ENCODE peak calls at places on chromosomes 5 and 9, in six cellular contexts. B, O, E, T, J and D are unnamed samples.

GRCh38 chr5:72486371-72486770 is 20.8 kb downstream of the ZNF366 start:
- DNase-seq in B (no peak), O (peak; percentile 30), E (no peak), T (no peak), J (no peak), D (peak; percentile 45)

GRCh38 chr9:37970301-37971106 is 66.6 kb upstream of the SLC25A51 start:
- DNase-seq in B (no peak), O (no peak), E (no peak), T (no peak), J (peak; percentile 62), D (no peak)

GRCh38 chr9:112884086-112884485 is 6.6 kb downstream of the SLC46A2 start:
- DNase-seq in B (no peak), O (peak; percentile 40), E (no peak), T (no peak), J (peak; percentile 70), D (peak; percentile 50)

GRCh38 chr9:95452176-95452575 is 64.6 kb downstream of the PTCH1 start:
- DNase-seq in B (no peak), O (no peak), E (no peak), T (no peak), J (no peak), D (no peak)

GRCh38 chr9:37424686-37425297 is 2.3 kb downstream of the GRHPR start:
- DNase-seq in B (no peak), O (no peak), E (no peak), T (no peak), J (no peak), D (no peak)

GRCh38 chr9:8282555-8282954 is 483.0 kb upstream of the DMAC1 start:
- DNase-seq in B (peak; percentile 9), O (no peak), E (no peak), T (no peak), J (no peak), D (no peak)

GRCh38 chr5:114449836-114450515 is 88.1 kb downstream of the KCNN2 start:
- DNase-seq in B (peak; percentile 64), O (peak; percentile 87), E (peak; percentile 79), T (peak; percentile 43), J (peak; percentile 70), D (peak; percentile 72)

GRCh38 chr5:171272996-171273970 is 35.8 kb upstream of the TLX3 start:
- DNase-seq in B (peak; percentile 3), O (peak; percentile 16), E (peak; percentile 56), T (peak; percentile 33), J (peak; percentile 82), D (peak; percentile 40)

GRCh38 chr5:111697215-111697614 is 59.8 kb downstream of the NREP start:
- DNase-seq in B (no peak), O (peak; percentile 65), E (no peak), T (no peak), J (peak; percentile 93), D (no peak)

GRCh38 chr5:157518963-157519362 is 56.6 kb downstream of the ADAM19 start:
- DNase-seq in B (no peak), O (no peak), E (no peak), T (no peak), J (no peak), D (no peak)

GRCh38 chr9:114804504-114804903 is 1.3 kb downstream of the TNFSF15 start:
- DNase-seq in B (no peak), O (peak; percentile 95), E (no peak), T (no peak), J (peak; percentile 94), D (peak; percentile 84)

GRCh38 chr9:128702949-128703615 is 779 bp downstream of the PKN3 start:
- DNase-seq in B (peak; percentile 50), O (peak; percentile 33), E (peak; percentile 63), T (no peak), J (no peak), D (no peak)

GRCh38 chr9:70817306-70817705 is 304.1 kb downstream of the TRPM3 start:
- DNase-seq in B (no peak), O (no peak), E (no peak), T (no peak), J (no peak), D (no peak)

GRCh38 chr5:93589348-93589662 is 6.3 kb downstream of the NR2F1 start:
- DNase-seq in B (no peak), O (peak; percentile 19), E (no peak), T (no peak), J (no peak), D (no peak)

GRCh38 chr9:92636627-92637026 is 33.3 kb downstream of the IPPK start:
- DNase-seq in B (no peak), O (no peak), E (peak; percentile 17), T (no peak), J (no peak), D (no peak)

GRCh38 chr5:124706729-124707361 is 39.6 kb downstream of the ZNF608 start:
- DNase-seq in B (no peak), O (peak; percentile 58), E (no peak), T (no peak), J (no peak), D (peak; percentile 58)

GRCh38 chr5:77743181-77743580 is 33.0 kb downstream of the TBCA start:
- DNase-seq in B (no peak), O (no peak), E (no peak), T (no peak), J (no peak), D (peak; percentile 46)

GRCh38 chr5:132256086-132256782 is 1.3 kb upstream of the PDLIM4 start:
- DNase-seq in B (no peak), O (no peak), E (no peak), T (no peak), J (no peak), D (no peak)

GRCh38 chr5:73799401-73799972 is 173.5 kb downstream of the ARHGEF28 start:
- DNase-seq in B (no peak), O (no peak), E (no peak), T (no peak), J (no peak), D (no peak)

GRCh38 chr5:83718936-83719495 is 1.6 kb downstream of the HAPLN1 start:
- DNase-seq in B (no peak), O (peak; percentile 34), E (no peak), T (no peak), J (no peak), D (no peak)

GRCh38 chr9:128702445-128702948 is at the start of gene PKN3:
- DNase-seq in B (peak; percentile 91), O (peak; percentile 82), E (peak; percentile 95), T (peak; percentile 61), J (peak; percentile 92), D (peak; percentile 66)

GRCh38 chr5:62007457-62007856 is 298.5 kb upstream of the KIF2A start:
- DNase-seq in B (no peak), O (no peak), E (no peak), T (no peak), J (no peak), D (no peak)

GRCh38 chr9:132739705-132740310 is 69.5 kb downstream of the GTF3C4 start:
- DNase-seq in B (no peak), O (no peak), E (no peak), T (no peak), J (no peak), D (no peak)

GRCh38 chr9:128149001-128149701 is at the start of gene LCN2:
- DNase-seq in B (no peak), O (no peak), E (peak; percentile 22), T (no peak), J (peak; percentile 43), D (no peak)

GRCh38 chr9:79107911-79108676 is 463.7 kb upstream of the TLE4 start:
- DNase-seq in B (no peak), O (no peak), E (no peak), T (no peak), J (no peak), D (peak; percentile 17)

GRCh38 chr9:79104216-79104615 is 467.5 kb upstream of the TLE4 start:
- DNase-seq in B (no peak), O (no peak), E (no peak), T (no peak), J (no peak), D (no peak)

GRCh38 chr9:79104951-79105350 is 466.8 kb upstream of the TLE4 start:
- DNase-seq in B (no peak), O (no peak), E (no peak), T (no peak), J (no peak), D (no peak)
- H4K91ac ChIP-seq in B (no peak overlapping the region), O (no peak overlapping the region), E (no peak overlapping the region), T (no peak overlapping the region), J (no peak overlapping the region), D (no peak overlapping the region)

GRCh38 chr9:14281136-14281795 is 32.7 kb downstream of the NFIB start:
- DNase-seq in B (no peak), O (peak; percentile 26), E (no peak), T (no peak), J (no peak), D (no peak)

GRCh38 chr9:14283276-14283675 is 30.7 kb downstream of the NFIB start:
- DNase-seq in B (no peak), O (no peak), E (no peak), T (no peak), J (no peak), D (no peak)

GRCh38 chr9:14288433-14288832 is 25.5 kb downstream of the NFIB start:
- DNase-seq in B (no peak), O (no peak), E (no peak), T (no peak), J (no peak), D (no peak)

GRCh38 chr9:14286121-14286520 is 27.8 kb downstream of the NFIB start:
- DNase-seq in B (no peak), O (no peak), E (no peak), T (no peak), J (no peak), D (no peak)
- H4K91ac ChIP-seq in B (no peak overlapping the region), O (no peak overlapping the region), E (no peak overlapping the region), T (no peak overlapping the region), J (no peak overlapping the region), D (no peak overlapping the region)

GRCh38 chr5:122967085-122967484 is 69.4 kb downstream of the PPIC start:
- DNase-seq in B (no peak), O (no peak), E (no peak), T (no peak), J (no peak), D (no peak)

GRCh38 chr5:122959740-122960450 is 76.6 kb downstream of the PPIC start:
- DNase-seq in B (no peak), O (no peak), E (no peak), T (no peak), J (no peak), D (no peak)

GRCh38 chr5:122967625-122968024 is 68.9 kb downstream of the PPIC start:
- DNase-seq in B (no peak), O (no peak), E (no peak), T (no peak), J (no peak), D (no peak)

GRCh38 chr5:122963305-122963704 is 73.2 kb downstream of the PPIC start:
- DNase-seq in B (no peak), O (no peak), E (no peak), T (no peak), J (no peak), D (no peak)

GRCh38 chr5:122965111-122965510 is 71.4 kb downstream of the PPIC start:
- DNase-seq in B (no peak), O (no peak), E (no peak), T (no peak), J (no peak), D (no peak)
- H4K91ac ChIP-seq in B (no peak overlapping the region), O (no peak overlapping the region), E (no peak overlapping the region), T (no peak overlapping the region), J (no peak overlapping the region), D (no peak overlapping the region)

DNA sequence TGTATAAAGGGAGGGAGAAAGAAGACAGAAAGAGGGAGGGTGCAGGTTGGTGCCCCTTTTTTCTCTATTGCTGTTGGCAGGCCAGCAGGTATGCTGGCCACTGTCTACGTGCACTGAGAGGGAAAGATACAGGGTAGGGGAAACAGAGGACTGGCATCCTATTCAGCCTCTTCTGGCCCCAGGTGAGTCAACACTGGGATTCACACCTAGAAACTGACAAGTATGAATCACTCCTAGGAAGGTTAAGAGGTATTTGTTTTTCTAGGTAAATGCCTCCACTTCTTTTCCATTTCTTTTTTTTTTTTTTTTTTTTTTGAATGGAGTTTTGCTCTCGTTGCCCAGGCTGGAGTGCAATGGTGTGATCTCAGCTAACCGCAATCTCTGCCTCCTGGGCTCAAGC is 2.8 kb upstream of the UBAP1 start:
- DNase-seq in B (no peak), O (no peak), E (no peak), T (no peak), J (peak; percentile 70), D (no peak)
- H4K91ac ChIP-seq in B (no peak overlapping the region), O (no peak overlapping the region), E (no peak overlapping the region), T (no peak overlapping the region), J (no peak overlapping the region), D (no peak overlapping the region)